ENCODE peak calls at places on chromosomes 1 and 21, in six cellular contexts. H is IMR-90, N is psoas muscle, F is body of pancreas, M is endodermal cell, X is A673. D is an unnamed sample.

GRCh38 chr21:43262427-43262826 is 93.6 kb downstream of the CRYAA start:
- DNase-seq in H (peak), N (peak), F (no peak), M (peak), X (peak), D (no peak)

GRCh38 chr1:239126881-239127280 is 259.5 kb upstream of the CHRM3 start:
- DNase-seq in H (no peak), N (no peak), F (no peak), M (no peak), X (peak), D (peak)

GRCh38 chr1:63772201-63772600 is 1.6 kb upstream of the ROR1 start:
- DNase-seq in H (no peak), N (no peak), F (no peak), M (no peak), X (no peak), D (no peak)

GRCh38 chr1:59258412-59259032 is 38.4 kb upstream of the FGGY start:
- DNase-seq in H (no peak), N (no peak), F (no peak), M (no peak), X (no peak), D (no peak)

GRCh38 chr1:225926551-225927113 is 2.6 kb upstream of the PYCR2 start:
- DNase-seq in H (peak), N (no peak), F (no peak), M (peak), X (no peak), D (no peak)

GRCh38 chr21:31888936-31889371 is 16.1 kb downstream of the HUNK start:
- DNase-seq in H (no peak), N (no peak), F (peak), M (peak), X (no peak), D (no peak)

GRCh38 chr21:25871566-25871965 is 136.8 kb downstream of the GABPA start:
- DNase-seq in H (no peak), N (no peak), F (no peak), M (peak), X (no peak), D (no peak)

GRCh38 chr1:213123532-213123931 is 72.5 kb downstream of the RPS6KC1 start:
- DNase-seq in H (peak), N (no peak), F (no peak), M (no peak), X (no peak), D (peak)

GRCh38 chr1:97247196-97247595 is 525.6 kb downstream of the PTBP2 start:
- DNase-seq in H (peak), N (no peak), F (no peak), M (no peak), X (no peak), D (peak)

GRCh38 chr1:159055181-159055621 is 21.4 kb downstream of the AIM2 start:
- DNase-seq in H (no peak), N (no peak), F (no peak), M (no peak), X (peak), D (peak)

GRCh38 chr1:113278777-113279176 is 111.5 kb upstream of the MAGI3 start:
- DNase-seq in H (no peak), N (no peak), F (no peak), M (no peak), X (no peak), D (no peak)

GRCh38 chr1:11929849-11930248 is 3.6 kb upstream of the KIAA2013 start:
- DNase-seq in H (peak), N (peak), F (peak), M (no peak), X (peak), D (no peak)

GRCh38 chr1:227197064-227197463 is 121.2 kb downstream of the CDC42BPA start:
- DNase-seq in H (no peak), N (no peak), F (no peak), M (no peak), X (no peak), D (no peak)

GRCh38 chr1:174690266-174690665 is 242.5 kb downstream of the GPR52 start:
- DNase-seq in H (no peak), N (no peak), F (no peak), M (no peak), X (no peak), D (no peak)

GRCh38 chr1:117181630-117182041 is 29.1 kb downstream of the VTCN1 start:
- DNase-seq in H (no peak), N (no peak), F (no peak), M (no peak), X (no peak), D (no peak)
- TF ChIP-seq CTCF in H (no peak), N (no peak), F (no peak), M (no peak), X (no peak), D (no peak)

GRCh38 chr1:247829651-247830050 is 5.7 kb upstream of the OR14A16 start:
- DNase-seq in H (no peak), N (no peak), F (no peak), M (no peak), X (no peak), D (peak)

GRCh38 chr1:247822060-247822459 is 1.9 kb downstream of the OR14A16 start:
- DNase-seq in H (no peak), N (no peak), F (no peak), M (no peak), X (no peak), D (no peak)

GRCh38 chr1:247825362-247825761 is 1.4 kb upstream of the OR14A16 start:
- DNase-seq in H (no peak), N (no peak), F (no peak), M (no peak), X (no peak), D (no peak)

DNA sequence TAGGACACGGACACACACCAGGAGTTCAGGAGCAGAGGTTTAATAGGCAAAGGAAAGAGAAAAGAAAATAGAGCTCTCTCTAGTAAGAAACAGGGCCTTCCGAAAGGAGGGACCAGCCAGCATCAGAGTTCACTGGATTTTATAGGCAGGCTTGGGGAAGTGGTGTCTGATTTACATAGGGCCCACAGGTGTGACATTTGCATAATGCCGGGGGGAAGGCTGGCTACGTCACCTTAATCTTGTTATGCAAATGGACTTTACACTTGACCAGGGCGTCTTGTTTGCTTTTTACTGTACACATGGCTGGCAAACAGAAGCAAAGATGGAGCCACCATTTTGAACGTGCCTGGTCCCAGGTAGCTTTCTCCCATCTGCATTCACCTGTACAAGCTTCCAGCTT is at the start of gene OR14A16:
- DNase-seq in H (no peak), N (no peak), F (no peak), M (no peak), X (no peak), D (no peak)
- H3K4me3 ChIP-seq in H (no peak), N (no peak), F (no peak), M (no peak), X (no peak), D (no peak)

GRCh38 chr1:231171623-231172197 is 9.9 kb downstream of the TRIM67 start:
- DNase-seq in H (no peak), N (no peak), F (no peak), M (no peak), X (no peak), D (no peak)

GRCh38 chr1:231172411-231172810 is 10.6 kb downstream of the TRIM67 start:
- DNase-seq in H (no peak), N (no peak), F (no peak), M (no peak), X (no peak), D (no peak)

GRCh38 chr1:231166398-231166797 is 4.5 kb downstream of the TRIM67 start:
- DNase-seq in H (no peak), N (no peak), F (no peak), M (no peak), X (no peak), D (no peak)

GRCh38 chr1:231165371-231165770 is 3.5 kb downstream of the TRIM67 start:
- DNase-seq in H (peak), N (no peak), F (no peak), M (no peak), X (no peak), D (no peak)

GRCh38 chr1:231170875-231171274 is 9.0 kb downstream of the TRIM67 start:
- DNase-seq in H (no peak), N (no peak), F (no peak), M (peak), X (no peak), D (no peak)
- TF ChIP-seq CTCF in H (no peak), N (no peak), F (no peak), M (peak), X (peak), D (peak)

DNA sequence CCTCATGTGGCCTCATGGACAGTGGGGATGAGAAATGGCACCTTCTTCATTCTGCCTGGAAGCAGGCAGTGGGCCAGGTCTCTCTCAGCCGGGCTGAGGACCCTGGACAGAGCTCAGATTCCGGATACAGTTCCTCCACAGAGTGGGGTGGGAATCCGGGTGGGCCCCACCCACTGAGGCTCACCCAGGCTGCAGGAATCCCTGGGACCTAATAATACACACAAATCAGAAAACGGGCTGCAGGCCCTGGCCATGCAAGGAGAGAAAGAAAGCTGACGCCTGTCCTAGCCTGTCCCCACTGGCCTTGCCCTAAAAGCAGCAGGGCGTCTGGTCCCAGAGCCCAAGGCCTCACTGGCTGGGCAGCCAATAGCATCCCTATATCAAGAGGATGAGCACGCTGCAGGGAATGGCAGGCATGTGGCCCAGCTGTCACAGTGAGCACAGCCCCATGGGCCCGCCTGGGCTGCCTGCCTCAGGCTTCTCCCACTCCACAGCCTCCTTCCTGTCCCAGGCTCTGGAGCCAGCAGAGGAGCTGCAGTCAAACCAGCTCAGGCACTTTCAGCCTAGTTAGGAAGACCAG is 25.3 kb downstream of the ACTA1 start:
- DNase-seq in H (peak), N (peak), F (no peak), M (peak), X (no peak), D (no peak)
- H3K4me3 ChIP-seq in H (no peak), N (peak), F (no peak), M (no peak), X (no peak), D (no peak)

DNA sequence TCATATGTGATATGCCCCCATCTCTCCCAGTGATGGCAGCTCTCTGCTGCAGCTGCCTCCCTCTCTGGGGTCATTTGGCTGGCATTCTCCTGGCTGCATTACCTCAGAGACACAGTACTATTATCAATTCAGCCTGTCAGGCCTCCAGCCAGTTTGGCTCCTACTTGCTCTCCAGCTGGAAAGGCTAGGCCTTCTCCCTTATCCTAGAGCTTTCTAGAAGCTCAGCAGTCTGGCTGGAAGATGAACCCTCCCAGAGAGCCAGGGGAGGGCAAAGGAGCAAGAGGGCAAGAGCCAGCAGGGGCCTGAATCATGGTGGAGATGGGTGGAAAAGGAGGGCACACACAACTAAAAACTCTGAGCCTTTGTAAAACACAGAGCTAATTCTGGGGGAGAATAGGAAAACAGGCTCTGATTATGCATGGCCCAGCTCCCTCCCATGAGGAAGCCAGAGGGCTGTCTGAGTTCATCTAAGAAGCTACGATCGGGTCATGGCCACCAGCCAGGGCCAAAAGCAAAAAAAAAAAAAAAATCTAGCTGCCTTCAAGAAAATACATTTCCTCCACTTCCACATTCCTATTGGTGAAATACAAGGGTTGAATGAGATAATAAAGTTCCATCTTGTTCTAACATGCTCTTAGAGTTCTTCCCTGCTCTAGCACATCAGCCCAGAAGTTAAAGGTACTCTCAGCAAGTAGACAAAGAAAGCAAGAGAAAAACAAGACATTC is 8.8 kb downstream of the LAMB3 start:
- DNase-seq in H (no peak), N (no peak), F (peak), M (no peak), X (no peak), D (no peak)
- TF ChIP-seq CTCF in H (no peak), N (no peak), F (no peak), M (no peak), X (no peak), D (no peak)

GRCh38 chr1:154969741-154970452 is 650 bp downstream of the SHC1 start:
- DNase-seq in H (no peak), N (peak), F (no peak), M (no peak), X (no peak), D (no peak)
- H3K4me3 ChIP-seq in H (peak), N (peak), F (no peak), M (peak), X (peak), D (peak)